ENCODE peak calls at places on chromosomes 4 and X, in six cellular contexts. Q, S, G, B, O and L are unnamed samples.

GRCh38 chrX:120408168-120408567 is 46.3 kb downstream of the ATP1B4 start:
- DNase-seq in S (no peak), B (no peak), O (no peak), G (no peak), Q (no peak), L (no peak)

GRCh38 chr4:75653845-75654503 is 19.2 kb downstream of the G3BP2 start:
- DNase-seq in S (no peak), G (no peak), Q (no peak), O (no peak), B (peak), L (no peak)

GRCh38 chrX:44218465-44218864 is 125.0 kb downstream of the EFHC2 start:
- DNase-seq in S (no peak), Q (no peak), O (no peak), G (no peak), B (no peak), L (no peak)

GRCh38 chrX:132119283-132119682 is 8.5 kb downstream of the FRMD7 start:
- DNase-seq in S (no peak), O (no peak), B (no peak), G (no peak), Q (no peak), L (peak)

GRCh38 chrX:38175140-38175539 is 45.5 kb downstream of the SRPX start:
- DNase-seq in O (peak), B (peak), Q (peak), S (peak), G (no peak), L (no peak)

GRCh38 chr4:152513078-152513477 is 22.8 kb downstream of the FBXW7 start:
- DNase-seq in S (no peak), Q (no peak), B (no peak), G (no peak), O (no peak), L (no peak)

GRCh38 chrX:120356084-120356483 is 5.8 kb upstream of the ATP1B4 start:
- DNase-seq in B (no peak), G (no peak), S (no peak), Q (no peak), O (no peak), L (no peak)

GRCh38 chrX:48498374-48498809 is 10.4 kb upstream of the PORCN start:
- DNase-seq in G (no peak), B (no peak), S (no peak), O (no peak), Q (no peak), L (no peak)

GRCh38 chr4:116636917-116637316 is 448.5 kb downstream of the TRAM1L1 start:
- DNase-seq in B (no peak), G (no peak), O (no peak), Q (no peak), S (no peak), L (no peak)

GRCh38 chrX:151973262-151973661 is 1.2 kb downstream of the GABRE start:
- DNase-seq in G (no peak), S (no peak), O (no peak), Q (no peak), B (no peak), L (no peak)

GRCh38 chr4:24032371-24032989 is 142.6 kb upstream of the PPARGC1A start:
- DNase-seq in O (peak), G (no peak), Q (peak), B (no peak), S (no peak), L (no peak)

GRCh38 chr4:156085073-156085472 is 131.4 kb upstream of the CTSO start:
- DNase-seq in O (no peak), G (no peak), B (no peak), Q (no peak), S (no peak), L (no peak)
- H3K4me3 ChIP-seq in O (no peak), G (no peak), B (no peak), Q (no peak), S (no peak), L (no peak)

GRCh38 chr4:185839204-185839712 is 27.3 kb upstream of the SORBS2 start:
- DNase-seq in G (no peak), S (peak), Q (peak), B (no peak), O (no peak), L (peak)
- TF ChIP-seq POLR2AphosphoS5 in G (no peak), S (no peak), Q (no peak), B (no peak), O (no peak), L (peak)

GRCh38 chr4:54063224-54063623 is 1.2 kb downstream of the CHIC2 start:
- DNase-seq in B (no peak), Q (no peak), G (no peak), O (no peak), S (no peak), L (no peak)
- TF ChIP-seq POLR2A in B (no peak), Q (no peak), G (no peak), O (no peak), S (no peak), L (no peak)

DNA sequence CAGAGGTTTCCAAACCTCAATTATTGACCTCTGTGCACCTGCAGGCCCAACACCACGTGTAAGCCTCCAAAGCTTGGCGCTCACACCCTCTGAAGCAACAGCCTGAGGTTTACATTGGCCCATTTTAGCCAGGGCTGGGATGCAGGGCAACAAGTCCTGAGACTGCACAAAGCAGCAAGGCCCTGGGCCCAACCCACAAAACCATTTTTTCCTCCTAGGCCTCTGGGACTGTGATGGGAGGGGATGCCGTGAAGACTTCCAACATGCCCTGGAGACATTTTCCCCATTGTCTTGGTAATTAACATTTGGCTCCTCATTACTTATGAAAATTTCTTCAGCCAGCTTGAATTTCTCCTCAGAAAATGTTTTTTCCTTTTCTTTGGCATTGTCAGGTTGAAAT is 54.9 kb upstream of the CNKSR2 start:
- DNase-seq in Q (no peak), S (no peak), G (no peak), B (no peak), O (no peak), L (no peak)
- H3K4me3 ChIP-seq in Q (no peak), S (no peak), G (no peak), B (no peak), O (no peak), L (no peak)

DNA sequence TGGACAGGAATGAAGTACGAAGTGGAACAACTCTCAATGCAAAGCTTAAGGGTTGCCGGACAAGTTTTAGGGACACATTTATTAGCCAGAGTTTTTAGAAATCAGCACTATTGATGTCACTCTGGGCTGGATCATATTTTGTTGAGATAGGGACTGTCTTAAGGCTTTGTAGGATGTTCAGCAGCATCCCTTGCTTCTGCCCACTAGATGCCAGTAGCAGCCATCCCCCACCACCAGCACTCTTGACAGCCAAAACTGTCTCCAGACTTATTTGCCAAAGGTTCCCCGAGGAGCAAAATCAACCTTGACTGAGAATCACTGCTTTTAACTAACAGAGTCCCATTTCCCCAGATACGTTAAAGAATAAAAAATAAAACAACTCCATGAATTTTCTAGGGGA is 1497.3 kb downstream of the STIM2 start:
- DNase-seq in G (no peak), S (no peak), O (no peak), B (no peak), Q (no peak), L (no peak)
- TF ChIP-seq POLR2AphosphoS5 in G (no peak), S (no peak), O (no peak), B (no peak), Q (no peak), L (no peak)

DNA sequence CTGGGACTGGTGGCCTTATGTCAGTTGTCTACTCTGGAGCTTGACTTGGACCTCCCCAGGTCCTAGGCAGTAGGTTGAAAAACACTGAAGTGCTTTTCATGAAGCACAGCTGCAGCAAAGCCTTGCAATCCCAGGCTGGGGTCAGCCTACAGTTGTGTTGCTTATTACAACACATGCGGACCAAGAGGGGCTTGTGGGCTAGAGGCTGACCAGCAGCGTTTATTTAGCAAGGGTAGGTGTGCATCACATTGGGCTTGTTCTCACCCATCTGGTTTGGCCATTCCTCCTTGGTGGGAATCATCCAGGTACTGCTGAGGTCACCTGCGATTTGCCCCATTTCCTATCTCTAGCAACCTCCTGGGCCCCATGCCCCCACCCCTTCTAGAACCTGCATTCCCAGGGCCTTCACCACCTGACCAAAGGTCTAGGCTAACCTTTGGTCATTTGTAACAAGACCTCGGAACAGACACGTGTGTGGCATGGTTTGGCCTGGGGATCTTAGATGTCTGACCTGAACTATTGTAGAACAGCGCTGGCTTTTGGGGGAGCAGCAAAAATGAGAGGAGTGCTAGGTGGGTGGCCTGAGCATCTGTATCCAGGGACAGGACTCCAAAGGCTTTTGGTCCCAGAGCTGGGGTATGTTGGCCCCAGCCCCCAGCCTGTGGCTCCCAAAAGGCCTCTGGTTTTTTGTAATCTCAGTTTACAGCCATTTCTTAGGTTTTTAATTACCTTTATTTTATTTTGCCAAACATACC is 3.0 kb downstream of the RPL10 start:
- DNase-seq in B (no peak), S (no peak), Q (no peak), G (no peak), O (no peak), L (no peak)
- TF ChIP-seq POLR2A in B (peak), S (no peak), Q (no peak), G (no peak), O (no peak), L (no peak)

GRCh38 chr4:86942185-86942666 is 7.4 kb downstream of the AFF1 start:
- DNase-seq in G (no peak), B (peak), O (no peak), Q (no peak), S (no peak), L (no peak)

GRCh38 chr4:86939123-86939522 is 4.3 kb downstream of the AFF1 start:
- DNase-seq in B (no peak), S (no peak), Q (no peak), G (no peak), O (no peak), L (no peak)

GRCh38 chr4:86940176-86940575 is 5.4 kb downstream of the AFF1 start:
- DNase-seq in Q (no peak), O (no peak), B (no peak), G (no peak), S (no peak), L (no peak)

GRCh38 chr4:86940920-86941460 is 6.2 kb downstream of the AFF1 start:
- DNase-seq in O (no peak), G (no peak), S (no peak), Q (no peak), B (no peak), L (no peak)

GRCh38 chr4:86939737-86940141 is 4.9 kb downstream of the AFF1 start:
- DNase-seq in Q (peak), O (no peak), B (no peak), S (no peak), G (no peak), L (no peak)
- H3K4me3 ChIP-seq in Q (no peak), O (peak), B (no peak), S (no peak), G (peak), L (no peak)

GRCh38 chrX:10173331-10173900 is 16.6 kb downstream of the CLCN4 start:
- DNase-seq in B (peak), G (no peak), Q (no peak), O (peak), S (peak), L (peak)
- TF ChIP-seq POLR2AphosphoS5 in B (no peak), G (no peak), Q (no peak), O (no peak), S (no peak), L (no peak)

GRCh38 chr4:156971623-156972369 is at the start of gene PDGFC:
- DNase-seq in O (peak), S (peak), B (peak), G (peak), Q (peak), L (peak)
- TF ChIP-seq POLR2A in O (no peak), S (no peak), B (no peak), G (no peak), Q (no peak), L (no peak)